ENCODE peak calls at places on chromosome 10, in six cellular contexts. P is SK-N-MC, J is K562, F is vagina, M is SK-N-SH, S is HepG2. G is an unnamed sample.

GRCh38 chr10:70699659-70700174 is 27.4 kb downstream of the ADAMTS14 start:
- DNase-seq in P (no peak), J (peak), F (no peak), M (peak), S (peak), G (no peak)

GRCh38 chr10:85265121-85265520 is 936.7 kb downstream of the CCSER2 start:
- DNase-seq in P (no peak), J (no peak), F (no peak), M (no peak), S (no peak), G (no peak)

GRCh38 chr10:62437696-62438095 is 63.5 kb downstream of the ZNF365 start:
- DNase-seq in P (peak), J (peak), F (no peak), M (peak), S (peak), G (no peak)

GRCh38 chr10:96093948-96094347 is 36.1 kb upstream of the ZNF518A start:
- DNase-seq in P (no peak), J (no peak), F (no peak), M (no peak), S (peak), G (no peak)

GRCh38 chr10:117553171-117553814 is 10.7 kb downstream of the EMX2 start:
- DNase-seq in P (no peak), J (no peak), F (no peak), M (no peak), S (no peak), G (no peak)

GRCh38 chr10:33381897-33382578 is 47.6 kb upstream of the NRP1 start:
- DNase-seq in P (no peak), J (no peak), F (no peak), M (peak), S (peak), G (no peak)

GRCh38 chr10:74121368-74121767 is 29.3 kb downstream of the AP3M1 start:
- DNase-seq in P (no peak), J (no peak), F (no peak), M (no peak), S (no peak), G (no peak)

GRCh38 chr10:120969219-120969645 is 118.1 kb downstream of the WDR11 start:
- DNase-seq in P (no peak), J (no peak), F (no peak), M (no peak), S (no peak), G (no peak)

GRCh38 chr10:44761076-44761475 is 150.1 kb upstream of the TMEM72 start:
- DNase-seq in P (no peak), J (no peak), F (no peak), M (no peak), S (no peak), G (peak)

GRCh38 chr10:15801641-15802040 is 58.7 kb downstream of the MINDY3 start:
- DNase-seq in P (no peak), J (no peak), F (no peak), M (no peak), S (no peak), G (no peak)

GRCh38 chr10:5723692-5724091 is 39.1 kb downstream of the TASOR2 start:
- DNase-seq in P (no peak), J (no peak), F (no peak), M (no peak), S (no peak), G (no peak)

GRCh38 chr10:1187151-1187854 is 131.1 kb downstream of the WDR37 start:
- DNase-seq in P (no peak), J (no peak), F (no peak), M (no peak), S (no peak), G (no peak)

GRCh38 chr10:12628964-12629766 is 279.8 kb downstream of the CAMK1D start:
- DNase-seq in P (no peak), J (no peak), F (no peak), M (no peak), S (no peak), G (no peak)

GRCh38 chr10:102813017-102813541 is 24.1 kb downstream of the CYP17A1 start:
- DNase-seq in P (no peak), J (no peak), F (no peak), M (no peak), S (no peak), G (no peak)

GRCh38 chr10:101630420-101630920 is 42.3 kb downstream of the DPCD start:
- DNase-seq in P (no peak), J (no peak), F (no peak), M (no peak), S (peak), G (no peak)

GRCh38 chr10:132883391-132883881 is 58.9 kb downstream of the CFAP46 start:
- DNase-seq in P (no peak), J (no peak), F (no peak), M (no peak), S (no peak), G (no peak)

GRCh38 chr10:49398000-49398861 is 2.3 kb upstream of the DRGX start:
- DNase-seq in P (no peak), J (peak), F (no peak), M (peak), S (no peak), G (no peak)

GRCh38 chr10:125871341-125871740 is 9.8 kb downstream of the DHX32 start:
- DNase-seq in P (no peak), J (no peak), F (no peak), M (no peak), S (no peak), G (no peak)

GRCh38 chr10:132131581-132132250 is 55.0 kb upstream of the DPYSL4 start:
- DNase-seq in P (no peak), J (no peak), F (no peak), M (no peak), S (no peak), G (no peak)

GRCh38 chr10:110229155-110229554 is 21.8 kb downstream of the MXI1 start:
- DNase-seq in P (no peak), J (no peak), F (no peak), M (no peak), S (no peak), G (no peak)

GRCh38 chr10:98492763-98493162 is 46.0 kb upstream of the HPS1 start:
- DNase-seq in P (no peak), J (no peak), F (no peak), M (no peak), S (no peak), G (no peak)

GRCh38 chr10:34484164-34484563 is 330.9 kb downstream of the PARD3 start:
- DNase-seq in P (no peak), J (no peak), F (no peak), M (no peak), S (no peak), G (no peak)

GRCh38 chr10:61451357-61451756 is 1.8 kb downstream of the TMEM26 start:
- DNase-seq in P (no peak), J (no peak), F (no peak), M (no peak), S (no peak), G (no peak)

GRCh38 chr10:14953452-14954000 is 370 bp downstream of the DCLRE1C start:
- DNase-seq in P (no peak), J (peak), F (no peak), M (peak), S (no peak), G (peak)

GRCh38 chr10:16360001-16360400 is 76.8 kb upstream of the PTER start:
- DNase-seq in P (no peak), J (no peak), F (no peak), M (no peak), S (no peak), G (peak)

GRCh38 chr10:68202965-68203358 is 29.0 kb downstream of the ATOH7 start:
- DNase-seq in P (no peak), J (no peak), F (no peak), M (no peak), S (no peak), G (no peak)

GRCh38 chr10:90288403-90288933 is 569.4 kb downstream of the HTR7 start:
- DNase-seq in P (no peak), J (no peak), F (no peak), M (no peak), S (no peak), G (no peak)

GRCh38 chr10:42997849-42998165 is 79.1 kb upstream of the RET start:
- DNase-seq in P (no peak), J (no peak), F (no peak), M (no peak), S (no peak), G (peak)

GRCh38 chr10:68099736-68100135 is 9.6 kb upstream of the MYPN start:
- DNase-seq in P (no peak), J (no peak), F (no peak), M (no peak), S (no peak), G (no peak)

GRCh38 chr10:99883523-99883922 is 101.1 kb downstream of the ABCC2 start:
- DNase-seq in P (no peak), J (no peak), F (no peak), M (no peak), S (no peak), G (no peak)

GRCh38 chr10:119480667-119481066 is 61.9 kb downstream of the RGS10 start:
- DNase-seq in P (no peak), J (no peak), F (no peak), M (no peak), S (no peak), G (no peak)

GRCh38 chr10:23643396-23643795 is 204.5 kb downstream of the OTUD1 start:
- DNase-seq in P (no peak), J (no peak), F (no peak), M (no peak), S (no peak), G (no peak)

GRCh38 chr10:28698075-28698474 is 20.8 kb downstream of the BAMBI start:
- DNase-seq in P (no peak), J (no peak), F (no peak), M (no peak), S (no peak), G (no peak)

GRCh38 chr10:43707755-43708154 is 59.1 kb upstream of the ZNF32 start:
- DNase-seq in P (no peak), J (no peak), F (no peak), M (no peak), S (no peak), G (no peak)

GRCh38 chr10:100403734-100404133 is 56.7 kb downstream of the SCD start:
- DNase-seq in P (no peak), J (no peak), F (no peak), M (no peak), S (no peak), G (no peak)

GRCh38 chr10:65614956-65615565 is 1310.8 kb upstream of the LRRTM3 start:
- DNase-seq in P (no peak), J (no peak), F (no peak), M (no peak), S (no peak), G (no peak)

DNA sequence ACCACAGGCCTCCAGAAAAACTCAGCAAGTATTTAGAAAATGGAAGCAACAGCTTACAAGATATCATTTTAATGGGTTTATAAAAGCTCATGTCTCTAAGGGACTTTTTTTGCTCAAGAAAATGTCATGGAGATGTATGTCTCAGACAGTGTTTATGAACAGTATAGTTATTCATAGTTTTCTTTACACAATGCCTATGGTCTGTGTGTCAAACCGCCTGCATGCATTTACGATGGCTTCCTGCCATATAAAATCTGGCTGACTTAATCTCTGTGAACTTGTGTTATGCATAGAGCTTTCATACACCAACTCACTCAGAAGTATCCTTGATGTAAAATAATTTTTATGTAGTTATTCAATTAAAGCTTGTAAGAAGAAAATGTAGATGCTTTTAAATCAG is 1314.2 kb upstream of the LRRTM3 start:
- DNase-seq in P (no peak), J (no peak), F (no peak), M (no peak), S (no peak), G (no peak)
- TF ChIP-seq POLR2AphosphoS5 in P (no peak), J (no peak), F (no peak), M (no peak), S (no peak), G (no peak)

GRCh38 chr10:57696641-57697040 is 571.1 kb downstream of the IPMK start:
- DNase-seq in P (no peak), J (no peak), F (no peak), M (no peak), S (peak), G (no peak)

GRCh38 chr10:57692255-57692980 is 575.3 kb downstream of the IPMK start:
- DNase-seq in P (no peak), J (no peak), F (no peak), M (no peak), S (no peak), G (no peak)

GRCh38 chr10:57689898-57690297 is 577.8 kb downstream of the IPMK start:
- DNase-seq in P (no peak), J (no peak), F (no peak), M (no peak), S (no peak), G (no peak)

GRCh38 chr10:57699944-57700343 is 567.8 kb downstream of the IPMK start:
- DNase-seq in P (no peak), J (no peak), F (no peak), M (peak), S (no peak), G (no peak)

DNA sequence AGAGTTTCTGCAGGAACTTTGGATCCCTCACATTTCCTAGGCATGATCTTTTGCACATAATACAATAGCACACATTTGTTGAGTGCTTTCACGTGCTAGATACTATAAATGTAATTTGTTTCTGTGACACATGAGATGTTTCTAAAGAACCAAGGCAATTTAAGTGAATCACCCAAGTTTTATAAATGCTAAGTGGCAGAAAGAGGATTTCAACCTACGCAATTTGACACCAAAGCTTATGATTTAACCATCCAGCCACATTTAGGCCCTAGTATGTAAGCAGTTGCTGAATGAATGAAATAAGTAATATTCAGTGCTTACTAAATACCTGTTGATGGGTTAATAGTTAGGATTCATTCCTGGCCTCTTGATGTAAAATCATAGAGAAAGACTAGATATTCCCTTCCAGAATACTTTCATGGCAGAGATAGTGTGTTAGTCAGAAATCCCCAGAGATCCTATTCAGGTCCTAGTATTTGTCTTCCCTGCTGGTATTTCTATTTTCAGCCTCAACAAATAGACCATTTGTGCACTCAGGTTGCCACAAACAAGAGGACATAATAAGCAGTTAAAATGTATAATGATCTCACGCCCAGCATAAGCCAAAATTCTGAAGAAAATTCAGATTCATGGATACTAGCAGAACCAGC is 572.6 kb downstream of the IPMK start:
- DNase-seq in P (no peak), J (no peak), F (no peak), M (no peak), S (no peak), G (no peak)
- H3K4me3 ChIP-seq in P (no peak), J (no peak), F (no peak), M (no peak), S (no peak), G (no peak)

GRCh38 chr10:46001187-46001756 is 29.0 kb downstream of the TIMM23 start:
- DNase-seq in P (no peak), J (peak), F (no peak), M (no peak), S (no peak), G (no peak)

GRCh38 chr10:45997994-45998763 is 25.9 kb downstream of the TIMM23 start:
- DNase-seq in P (no peak), J (no peak), F (no peak), M (no peak), S (peak), G (no peak)

GRCh38 chr10:46002916-46003693 is 27.3 kb downstream of the NCOA4 start:
- DNase-seq in P (no peak), J (no peak), F (no peak), M (no peak), S (no peak), G (no peak)

DNA sequence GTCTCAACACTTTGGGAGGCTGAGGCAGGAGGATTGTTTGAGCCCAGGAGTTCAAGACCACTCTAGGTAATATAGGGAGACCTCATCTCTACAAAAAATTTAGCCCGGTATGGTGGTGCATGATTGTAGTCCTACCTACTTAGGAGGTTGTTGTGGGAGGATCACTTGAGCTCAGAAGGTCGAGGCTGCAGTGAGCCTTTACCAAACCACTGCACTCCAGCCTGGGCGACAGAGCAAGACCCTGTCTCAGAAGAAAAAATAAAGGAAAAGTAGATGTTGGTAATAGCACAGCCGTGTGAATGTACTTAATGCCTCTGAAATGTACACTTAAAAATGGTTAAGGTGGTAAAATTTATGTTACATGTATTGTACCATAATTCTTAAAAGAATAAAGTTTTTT is 25.3 kb downstream of the TIMM23 start:
- DNase-seq in P (no peak), J (no peak), F (no peak), M (no peak), S (no peak), G (no peak)
- TF ChIP-seq POLR2AphosphoS5 in P (no peak), J (no peak), F (no peak), M (no peak), S (no peak), G (no peak)

DNA sequence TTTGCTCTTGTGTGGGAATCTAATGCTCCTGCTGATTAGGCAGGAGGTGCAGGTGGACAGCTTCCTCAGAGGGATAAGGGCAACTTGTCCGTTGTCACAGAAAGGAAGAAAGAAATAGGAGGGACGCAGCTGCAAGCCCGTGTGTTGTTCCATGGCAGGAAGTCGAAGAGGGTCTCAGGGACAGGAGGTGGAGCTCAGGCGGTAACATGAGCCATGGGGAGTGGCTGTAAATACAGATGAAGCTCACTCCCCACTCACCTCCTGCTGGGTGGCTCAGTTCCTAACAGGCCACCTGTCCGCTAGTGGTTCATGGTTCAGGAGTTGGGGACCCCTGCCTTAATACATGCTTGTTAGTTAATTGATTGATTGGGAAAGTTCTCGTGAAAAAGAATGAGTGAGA is 101.7 kb upstream of the SFMBT2 start:
- DNase-seq in P (no peak), J (peak), F (no peak), M (no peak), S (peak), G (no peak)
- H3K4me3 ChIP-seq in P (no peak), J (no peak), F (no peak), M (no peak), S (no peak), G (no peak)

GRCh38 chr10:122154733-122155366 is 116.2 kb upstream of the BTBD16 start:
- DNase-seq in P (no peak), J (no peak), F (no peak), M (no peak), S (no peak), G (no peak)
- TF ChIP-seq POLR2AphosphoS5 in P (no peak), J (no peak), F (peak), M (no peak), S (no peak), G (no peak)

DNA sequence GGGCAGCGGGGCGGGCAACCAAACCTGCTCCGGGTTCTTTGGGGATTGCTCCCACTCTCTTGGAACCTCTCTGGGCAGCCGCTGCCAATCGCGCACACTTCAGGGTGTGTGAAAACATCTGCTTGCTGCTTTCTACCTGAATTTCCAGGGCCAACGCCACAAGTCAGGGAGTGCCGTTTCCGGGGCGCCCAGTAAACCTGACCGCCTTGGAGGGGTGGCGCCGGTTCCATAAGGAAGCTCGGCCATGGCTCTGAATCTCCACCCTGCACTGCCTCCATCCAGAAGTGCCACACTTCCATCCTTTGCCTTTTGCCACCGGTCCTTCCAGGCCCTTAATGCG is 679 bp upstream of the AFAP1L2 start:
- DNase-seq in P (no peak), J (no peak), F (no peak), M (no peak), S (no peak), G (no peak)
- H3K4me3 ChIP-seq in P (no peak), J (no peak), F (peak), M (no peak), S (no peak), G (peak)

GRCh38 chr10:52639652-52640051 is 132.9 kb downstream of the MBL2 start:
- DNase-seq in P (no peak), J (no peak), F (no peak), M (peak), S (no peak), G (no peak)
- TF ChIP-seq POLR2AphosphoS5 in P (no peak), J (no peak), F (no peak), M (no peak), S (no peak), G (no peak)

GRCh38 chr10:91627344-91628102 is 5.3 kb downstream of the PPP1R3C start:
- DNase-seq in P (no peak), J (no peak), F (no peak), M (no peak), S (no peak), G (no peak)

GRCh38 chr10:91634246-91634645 is 1.4 kb upstream of the PPP1R3C start:
- DNase-seq in P (no peak), J (no peak), F (no peak), M (no peak), S (no peak), G (no peak)

GRCh38 chr10:91629715-91630549 is 2.9 kb downstream of the PPP1R3C start:
- DNase-seq in P (no peak), J (peak), F (no peak), M (no peak), S (no peak), G (no peak)

GRCh38 chr10:91632671-91633550 is at the start of gene PPP1R3C:
- DNase-seq in P (no peak), J (no peak), F (no peak), M (peak), S (peak), G (peak)

DNA sequence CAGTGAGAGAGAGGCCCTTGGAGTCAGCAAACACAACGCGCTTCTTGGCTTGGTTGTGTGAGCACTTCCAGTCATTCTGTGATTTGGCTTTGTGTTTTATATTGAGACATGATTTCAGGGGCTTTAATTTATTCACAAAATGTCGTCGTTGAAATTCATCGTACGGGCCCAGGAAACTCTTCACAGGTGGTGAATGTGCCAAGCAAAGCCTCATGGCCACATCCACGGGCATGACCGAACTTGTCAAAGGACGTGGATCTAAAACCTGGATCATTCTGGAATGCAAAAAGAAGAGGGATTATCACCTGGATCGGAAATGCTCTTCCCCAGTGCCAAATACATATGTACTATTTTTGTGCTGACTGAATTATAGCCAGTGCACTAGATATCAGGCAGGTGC is 2.3 kb downstream of the PPP1R3C start:
- DNase-seq in P (no peak), J (no peak), F (no peak), M (no peak), S (no peak), G (no peak)
- H3K4me3 ChIP-seq in P (no peak), J (peak), F (peak), M (peak), S (no peak), G (peak)

GRCh38 chr10:123606006-123606405 is 60.1 kb upstream of the GPR26 start:
- DNase-seq in P (no peak), J (no peak), F (no peak), M (no peak), S (no peak), G (peak)
- TF ChIP-seq POLR2AphosphoS5 in P (no peak), J (no peak), F (no peak), M (no peak), S (no peak), G (no peak)

G was measured in esophagus muscularis mucosa.